ENCODE peak calls at places on chromosomes 13 and 19, in ten cellular contexts. N, F, C, G, K, S, O, V, J and H are unnamed samples.
A peak's percentile ranks its signal among the peaks of the same experiment; 100 is the strongest.

GRCh38 chr13:40342461-40342860 is 324.0 kb downstream of the FOXO1 start:
- DNase-seq in N (no peak), F (no peak), C (no peak), G (no peak), K (no peak), S (no peak), O (no peak), V (no peak), J (no peak), H (no peak)

GRCh38 chr19:53977991-53978731 is 13.3 kb upstream of the CACNG6 start:
- DNase-seq in N (no peak), F (peak; percentile 52), C (no peak), G (peak; percentile 88), K (no peak), S (no peak), O (peak; percentile 37), V (peak; percentile 99), J (no peak), H (peak; percentile 32)

GRCh38 chr13:32135655-32136054 is 104.1 kb downstream of the FRY start:
- DNase-seq in N (no peak), F (peak; percentile 50), C (peak; percentile 40), G (no peak), K (no peak), S (no peak), O (no peak), V (peak; percentile 51), J (no peak), H (no peak)

GRCh38 chr19:30629086-30629485 is 256.9 kb downstream of the ZNF536 start:
- DNase-seq in N (no peak), F (no peak), C (no peak), G (no peak), K (no peak), S (no peak), O (no peak), V (no peak), J (no peak), H (no peak)

GRCh38 chr19:2312819-2313501 is 5.0 kb upstream of the LINGO3 start:
- DNase-seq in N (no peak), F (no peak), C (no peak), G (no peak), K (no peak), S (no peak), O (no peak), V (no peak), J (peak; percentile 59), H (no peak)

GRCh38 chr13:48142437-48142836 is 47.5 kb upstream of the MED4 start:
- DNase-seq in N (no peak), F (no peak), C (no peak), G (no peak), K (no peak), S (no peak), O (no peak), V (no peak), J (no peak), H (no peak)

GRCh38 chr13:99000137-99000536 is 22.3 kb upstream of the DOCK9 start:
- DNase-seq in N (peak; percentile 20), F (no peak), C (no peak), G (no peak), K (no peak), S (no peak), O (no peak), V (no peak), J (no peak), H (no peak)

GRCh38 chr13:80116107-80116506 is 224.8 kb downstream of the SPRY2 start:
- DNase-seq in N (no peak), F (peak; percentile 57), C (peak; percentile 36), G (no peak), K (no peak), S (no peak), O (peak; percentile 45), V (peak; percentile 76), J (no peak), H (peak; percentile 58)

GRCh38 chr19:14363203-14364097 is 17.8 kb upstream of the ADGRE5 start:
- DNase-seq in N (no peak), F (peak; percentile 81), C (peak; percentile 52), G (peak; percentile 82), K (no peak), S (no peak), O (peak; percentile 41), V (peak; percentile 54), J (peak; percentile 93), H (no peak)

GRCh38 chr19:374183-374885 is 29.7 kb upstream of the MIER2 start:
- DNase-seq in N (no peak), F (no peak), C (no peak), G (no peak), K (no peak), S (no peak), O (no peak), V (no peak), J (no peak), H (no peak)

GRCh38 chr19:51194527-51195315 is 30.2 kb upstream of the CD33 start:
- DNase-seq in N (peak; percentile 8), F (no peak), C (peak; percentile 30), G (no peak), K (no peak), S (no peak), O (no peak), V (no peak), J (no peak), H (no peak)